ENCODE peak calls at places on chromosomes 5 and 9, in eight cellular contexts. C, F, Y, E, Q, H, M and U are unnamed samples.

GRCh38 chr9:5909999-5910398 is 19.3 kb downstream of the MLANA start:
- DNase-seq in C (no peak), F (no peak), Y (no peak), E (no peak), Q (no peak), H (no peak), M (no peak), U (no peak)

GRCh38 chr5:9467199-9468069 is 78.4 kb downstream of the SEMA5A start:
- DNase-seq in C (peak; percentile 65), F (no peak), Y (no peak), E (no peak), Q (no peak), H (no peak), M (no peak), U (no peak)

GRCh38 chr5:179694561-179694960 is 4.2 kb upstream of the CANX start:
- DNase-seq in C (no peak), F (no peak), Y (no peak), E (no peak), Q (no peak), H (no peak), M (no peak), U (no peak)

GRCh38 chr5:171483453-171484177 is 64.2 kb downstream of the FGF18 start:
- DNase-seq in C (peak; percentile 93), F (no peak), Y (no peak), E (peak; percentile 82), Q (no peak), H (no peak), M (no peak), U (no peak)

GRCh38 chr9:84932915-84933527 is 263.5 kb downstream of the NTRK2 start:
- DNase-seq in C (no peak), F (no peak), Y (no peak), E (no peak), Q (no peak), H (no peak), M (no peak), U (no peak)

GRCh38 chr5:114223866-114224265 is 138.0 kb upstream of the KCNN2 start:
- DNase-seq in C (no peak), F (no peak), Y (no peak), E (no peak), Q (no peak), H (no peak), M (no peak), U (peak; percentile 3)

GRCh38 chr9:125663127-125663526 is 43.9 kb downstream of the MAPKAP1 start:
- DNase-seq in C (no peak), F (no peak), Y (peak; percentile 7), E (no peak), Q (no peak), H (no peak), M (no peak), U (no peak)

GRCh38 chr5:61132559-61132958 is 29.7 kb downstream of the SMIM15 start:
- DNase-seq in C (no peak), F (no peak), Y (no peak), E (no peak), Q (no peak), H (no peak), M (peak; percentile 55), U (no peak)

GRCh38 chr5:125926172-125926571 is 497.0 kb upstream of the GRAMD2B start:
- DNase-seq in C (no peak), F (no peak), Y (no peak), E (no peak), Q (no peak), H (no peak), M (no peak), U (no peak)

GRCh38 chr9:135480071-135480941 is 724 bp downstream of the PPP1R26 start:
- DNase-seq in C (no peak), F (no peak), Y (no peak), E (no peak), Q (peak; percentile 62), H (no peak), M (no peak), U (no peak)

GRCh38 chr5:37787742-37788141 is 52.1 kb downstream of the GDNF start:
- DNase-seq in C (no peak), F (no peak), Y (no peak), E (no peak), Q (no peak), H (no peak), M (no peak), U (no peak)

GRCh38 chr9:98430535-98430934 is 175.1 kb upstream of the TBC1D2 start:
- DNase-seq in C (peak; percentile 64), F (no peak), Y (no peak), E (no peak), Q (no peak), H (no peak), M (no peak), U (no peak)

GRCh38 chr9:91089405-91090131 is 272.1 kb downstream of the AUH start:
- DNase-seq in C (no peak), F (peak; percentile 33), Y (peak; percentile 15), E (no peak), Q (peak; percentile 49), H (no peak), M (peak; percentile 47), U (no peak)

GRCh38 chr9:95078934-95079333 is 238.6 kb downstream of the FANCC start:
- DNase-seq in C (peak; percentile 48), F (no peak), Y (no peak), E (no peak), Q (no peak), H (no peak), M (no peak), U (no peak)

GRCh38 chr9:720239-720881 is 121.1 kb upstream of the DMRT1 start:
- DNase-seq in C (no peak), F (no peak), Y (no peak), E (no peak), Q (no peak), H (no peak), M (no peak), U (no peak)